ENCODE peak calls at places on chromosomes 6 and 20, in ten cellular contexts. Z, P, S, F, K, O, C, E, M and J are unnamed samples. For H3K9me3, the result is how much of the 10 kb centered on the place peaks cover.

GRCh38 chr6:71279740-71280139 is 8.9 kb upstream of the OGFRL1 start:
- DNase-seq in F (no peak), Z (no peak), C (no peak), M (no peak), S (no peak), K (no peak), P (no peak), O (no peak), E (no peak), J (no peak)

GRCh38 chr6:42369568-42369967 is 82.2 kb downstream of the TRERF1 start:
- DNase-seq in M (no peak), F (no peak), S (no peak), O (no peak), P (no peak), E (no peak), K (no peak), C (no peak), Z (no peak), J (no peak)

GRCh38 chr6:24931296-24931695 is 4.5 kb downstream of the RIPOR2 start:
- DNase-seq in K (no peak), M (peak), O (no peak), S (no peak), P (no peak), C (no peak), Z (no peak), F (no peak), E (no peak), J (no peak)

GRCh38 chr20:36768768-36769430 is 4.7 kb downstream of the DSN1 start:
- DNase-seq in K (no peak), E (no peak), Z (peak), S (no peak), F (no peak), M (no peak), P (no peak), O (no peak), C (no peak), J (no peak)

GRCh38 chr6:79841577-79842381 is 105.6 kb downstream of the ELOVL4 start:
- DNase-seq in C (no peak), O (no peak), F (no peak), K (no peak), Z (no peak), P (no peak), E (no peak), M (peak), S (no peak), J (no peak)

GRCh38 chr6:130671119-130672104 is 155.8 kb upstream of the SMLR1 start:
- DNase-seq in K (peak), F (no peak), Z (no peak), E (no peak), S (no peak), O (peak), C (no peak), P (no peak), M (no peak), J (no peak)

GRCh38 chr6:36131517-36132220 is 1.4 kb downstream of the MAPK13 start:
- DNase-seq in C (no peak), M (no peak), F (peak), Z (peak), E (no peak), P (peak), O (no peak), K (no peak), S (no peak), J (peak)

GRCh38 chr6:150813993-150814359 is 51.5 kb upstream of the MTHFD1L start:
- DNase-seq in C (no peak), M (no peak), S (no peak), E (no peak), Z (no peak), K (no peak), F (no peak), O (no peak), P (no peak), J (no peak)

GRCh38 chr6:108876929-108877775 is 28.9 kb downstream of the ARMC2 start:
- DNase-seq in O (peak), P (peak), S (peak), K (peak), C (no peak), F (no peak), E (no peak), M (no peak), Z (peak), J (no peak)

GRCh38 chr6:141956046-141956761 is 176.5 kb upstream of the GJE1 start:
- DNase-seq in P (no peak), K (peak), M (no peak), Z (no peak), C (no peak), F (no peak), E (no peak), S (no peak), O (no peak), J (no peak)

GRCh38 chr6:36718560-36718959 is 20.9 kb downstream of the RAB44 start:
- DNase-seq in S (no peak), C (no peak), P (no peak), Z (no peak), O (no peak), F (peak), M (no peak), E (no peak), K (no peak), J (no peak)

GRCh38 chr20:31484001-31484400 is 8.9 kb downstream of the REM1 start:
- DNase-seq in O (peak), C (peak), M (peak), P (no peak), S (peak), F (no peak), E (no peak), Z (no peak), K (no peak), J (no peak)

GRCh38 chr20:62861732-62862336 is at the start of gene TCFL5:
- DNase-seq in C (peak), F (peak), S (peak), Z (peak), M (peak), E (peak), O (peak), P (peak), K (peak), J (peak)

GRCh38 chr6:14216931-14217684 is 99.5 kb downstream of the CD83 start:
- DNase-seq in Z (no peak), S (no peak), C (no peak), F (no peak), K (no peak), M (no peak), O (no peak), E (no peak), P (no peak), J (no peak)

GRCh38 chr6:52511572-52512151 is 65.2 kb downstream of the TRAM2 start:
- DNase-seq in P (no peak), M (no peak), K (no peak), E (no peak), C (no peak), Z (no peak), S (no peak), O (no peak), F (no peak), J (no peak)

GRCh38 chr6:53492860-53493634 is 51.9 kb downstream of the GCLC start:
- DNase-seq in F (no peak), O (no peak), Z (peak), M (peak), K (no peak), E (peak), P (peak), C (peak), S (no peak), J (no peak)

GRCh38 chr6:36769676-36770499 is 69.4 kb downstream of the CPNE5 start:
- DNase-seq in O (no peak), C (no peak), K (no peak), Z (peak), M (peak), F (peak), E (no peak), P (peak), S (no peak), J (no peak)

GRCh38 chr20:20547221-20547875 is 165.1 kb downstream of the RALGAPA2 start:
- DNase-seq in S (no peak), F (no peak), Z (no peak), M (no peak), C (no peak), K (no peak), P (no peak), E (no peak), O (no peak), J (no peak)

GRCh38 chr20:51528263-51529026 is 14.1 kb downstream of the NFATC2 start:
- DNase-seq in E (no peak), F (no peak), O (no peak), M (no peak), Z (no peak), P (no peak), C (no peak), K (no peak), S (no peak), J (no peak)

GRCh38 chr6:170131351-170131750 is 159.5 kb downstream of the DLL1 start:
- DNase-seq in K (no peak), C (peak), M (peak), P (no peak), E (no peak), S (no peak), Z (no peak), F (peak), O (no peak), J (no peak)

GRCh38 chr6:170132011-170132521 is 158.8 kb downstream of the DLL1 start:
- DNase-seq in F (peak), K (no peak), Z (peak), E (no peak), M (no peak), O (no peak), C (no peak), P (no peak), S (no peak), J (no peak)

GRCh38 chr6:170130771-170131241 is 160.1 kb downstream of the DLL1 start:
- DNase-seq in Z (peak), S (no peak), E (no peak), C (peak), P (no peak), K (no peak), M (no peak), O (no peak), F (peak), J (no peak)

GRCh38 chr6:170134077-170135040 is 156.5 kb downstream of the DLL1 start:
- DNase-seq in O (peak), M (peak), K (peak), S (no peak), Z (peak), P (no peak), C (no peak), F (peak), E (no peak), J (no peak)

GRCh38 chr6:170132561-170132991 is 158.3 kb downstream of the DLL1 start:
- DNase-seq in P (no peak), C (no peak), S (no peak), E (no peak), F (peak), O (no peak), K (no peak), Z (peak), M (peak), J (peak)
- H3K9me3 ChIP-seq in P (under half), C (under half), S (under half), E (under half), F (under half), O (under half), K (under half), Z (under half), M (under half), J (under half)

GRCh38 chr20:55777641-55778040 is 227.7 kb downstream of the CBLN4 start:
- DNase-seq in C (no peak), K (no peak), M (no peak), F (no peak), E (no peak), S (no peak), Z (no peak), O (no peak), P (no peak), J (no peak)

GRCh38 chr20:55782861-55783260 is 222.5 kb downstream of the CBLN4 start:
- DNase-seq in C (no peak), F (no peak), O (no peak), Z (no peak), E (no peak), M (no peak), P (no peak), S (no peak), K (no peak), J (no peak)
- H3K9me3 ChIP-seq in C (under half), F (under half), O (under half), Z (under half), E (under half), M (half or more), P (under half), S (under half), K (under half), J (under half)

DNA sequence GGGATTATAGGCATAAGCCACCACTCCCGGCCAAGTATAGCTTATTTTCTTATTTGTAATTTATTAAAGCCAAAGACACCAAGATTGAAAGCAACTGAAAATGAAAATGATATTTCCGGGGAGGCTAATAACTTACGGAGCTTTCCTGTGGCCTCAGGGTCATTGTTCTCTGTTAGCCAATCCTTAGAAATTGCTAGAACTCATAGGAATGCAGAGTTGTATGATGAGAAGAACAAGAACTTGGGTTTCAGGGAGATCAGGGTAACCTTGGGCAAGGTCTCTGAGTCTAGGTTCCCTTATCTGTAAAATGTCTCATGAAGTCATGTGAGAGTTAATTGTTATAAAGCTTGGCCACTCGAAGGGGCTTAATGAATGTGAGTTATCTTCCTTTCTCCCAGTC is 20.1 kb upstream of the SERINC3 start:
- DNase-seq in C (no peak), S (no peak), M (no peak), P (peak), K (no peak), O (no peak), F (no peak), Z (no peak), E (no peak), J (no peak)
- H3K9me3 ChIP-seq in C (under half), S (under half), M (under half), P (under half), K (under half), O (under half), F (under half), Z (under half), E (under half), J (under half)

GRCh38 chr6:44176130-44176934 is 17.7 kb downstream of the CAPN11 start:
- DNase-seq in E (no peak), P (no peak), O (no peak), Z (no peak), M (no peak), F (no peak), K (no peak), C (no peak), S (no peak), J (no peak)
- H3K9me3 ChIP-seq in E (under half), P (under half), O (under half), Z (under half), M (under half), F (under half), K (under half), C (under half), S (under half), J (under half)

GRCh38 chr20:48797275-48797825 is 30.4 kb downstream of the PREX1 start:
- DNase-seq in M (peak), Z (peak), O (peak), C (no peak), K (peak), F (peak), S (no peak), E (no peak), P (no peak), J (no peak)

GRCh38 chr20:48793776-48794175 is 34.0 kb downstream of the PREX1 start:
- DNase-seq in E (no peak), S (no peak), O (no peak), C (no peak), F (peak), P (no peak), Z (no peak), K (no peak), M (no peak), J (no peak)

GRCh38 chr20:48795732-48796131 is 32.1 kb downstream of the PREX1 start:
- DNase-seq in S (no peak), O (no peak), P (no peak), Z (peak), E (no peak), C (no peak), K (no peak), F (peak), M (no peak), J (no peak)

GRCh38 chr20:48794360-48794759 is 33.4 kb downstream of the PREX1 start:
- DNase-seq in F (peak), S (no peak), C (peak), K (no peak), E (no peak), O (no peak), M (peak), P (no peak), Z (peak), J (no peak)

DNA sequence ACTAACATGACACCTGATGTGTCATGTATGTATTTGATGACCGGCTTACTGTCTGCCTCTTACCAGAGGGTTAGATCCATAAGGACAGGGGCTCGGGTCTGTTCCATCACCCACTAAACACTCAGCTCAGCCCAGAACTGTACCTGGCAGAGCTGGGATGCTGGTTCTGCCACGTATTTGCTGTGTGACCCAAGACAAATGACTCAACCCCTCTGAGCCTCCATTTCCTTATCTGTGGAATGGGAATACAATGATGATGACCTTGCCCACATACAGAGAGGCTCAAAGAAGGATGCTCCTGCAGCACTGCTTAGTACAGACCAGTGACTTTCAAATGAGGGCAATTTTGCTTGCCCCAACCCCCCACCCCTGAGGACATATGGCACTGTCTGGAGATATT is 32.7 kb downstream of the PREX1 start:
- DNase-seq in K (no peak), P (no peak), Z (no peak), C (no peak), S (no peak), O (no peak), F (peak), M (no peak), E (no peak), J (no peak)
- H3K9me3 ChIP-seq in K (under half), P (under half), Z (under half), C (under half), S (under half), O (under half), F (under half), M (under half), E (under half), J (under half)

GRCh38 chr20:15611579-15611978 is 961.7 kb downstream of the KIF16B start:
- DNase-seq in K (no peak), Z (no peak), S (no peak), O (no peak), M (no peak), E (no peak), F (no peak), C (no peak), P (no peak), J (no peak)
- H3K9me3 ChIP-seq in K (under half), Z (under half), S (under half), O (under half), M (under half), E (under half), F (under half), C (under half), P (under half), J (under half)

GRCh38 chr6:148650941-148651540 is 95.8 kb upstream of the UST start:
- DNase-seq in Z (no peak), M (no peak), C (no peak), E (no peak), S (no peak), O (no peak), K (no peak), P (no peak), F (no peak), J (no peak)

GRCh38 chr6:148649454-148649963 is 97.3 kb upstream of the UST start:
- DNase-seq in Z (no peak), F (no peak), E (no peak), S (no peak), M (no peak), K (no peak), P (no peak), O (no peak), C (no peak), J (no peak)

GRCh38 chr6:148648754-148649453 is 97.9 kb upstream of the UST start:
- DNase-seq in P (no peak), S (no peak), F (no peak), E (no peak), K (no peak), Z (no peak), M (no peak), O (no peak), C (no peak), J (no peak)

GRCh38 chr6:148657053-148657452 is 89.8 kb upstream of the UST start:
- DNase-seq in K (no peak), C (no peak), F (no peak), S (no peak), M (no peak), Z (no peak), O (no peak), E (no peak), P (no peak), J (no peak)

DNA sequence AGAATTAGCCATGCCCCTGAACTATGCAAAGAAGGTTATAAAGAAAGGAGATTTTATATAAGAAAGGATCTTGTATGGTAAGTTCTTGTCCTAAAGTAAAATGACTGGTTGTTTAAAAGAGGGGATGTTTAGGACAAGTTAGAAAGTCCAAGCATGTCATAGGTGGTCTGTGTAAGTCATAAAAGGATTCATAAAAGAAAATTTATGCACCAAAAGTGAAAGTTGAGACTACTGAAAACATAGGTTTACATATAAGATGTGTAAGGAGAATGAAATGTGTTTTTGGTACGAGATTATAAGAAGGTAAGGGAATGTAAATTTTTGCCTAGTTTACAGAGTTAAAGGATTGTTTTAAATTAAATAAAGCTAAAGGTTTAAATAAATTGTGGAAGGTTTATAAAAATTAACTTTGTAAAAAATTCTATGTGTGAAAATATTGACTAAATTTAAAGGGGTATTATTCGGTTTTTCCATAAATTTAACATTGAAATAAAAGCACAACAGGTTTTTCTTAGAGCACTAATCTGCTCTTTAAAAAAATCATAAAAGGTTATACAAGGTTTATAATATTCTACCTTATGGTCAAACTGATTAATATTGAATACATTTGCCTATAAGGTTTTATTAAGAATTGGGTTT is 93.6 kb upstream of the UST start:
- DNase-seq in P (peak), F (no peak), K (no peak), E (no peak), O (no peak), Z (no peak), C (no peak), M (no peak), S (no peak), J (no peak)
- H3K9me3 ChIP-seq in P (under half), F (under half), K (under half), E (under half), O (under half), Z (under half), C (under half), M (half or more), S (under half), J (under half)

GRCh38 chr6:132725947-132726607 is 12.2 kb upstream of the VNN1 start:
- DNase-seq in Z (no peak), O (no peak), K (no peak), S (no peak), E (no peak), C (no peak), M (no peak), F (no peak), P (no peak), J (no peak)
- H3K9me3 ChIP-seq in Z (under half), O (under half), K (under half), S (under half), E (under half), C (under half), M (under half), F (under half), P (under half), J (under half)